ENCODE peak calls at places on chromosomes 16 and 17, in four cellular contexts. C is endothelial cell of umbilical vein, J is heart left ventricle, H is ovary. S is an unnamed sample.

GRCh38 chr17:27546624-27547300 is 84.2 kb upstream of the LGALS9 start:
- DNase-seq in C (no peak), J (no peak), H (no peak), S (no peak)

GRCh38 chr16:57985204-57986121 is 14.5 kb upstream of the CNGB1 start:
- DNase-seq in C (peak; percentile 14), J (no peak), H (no peak), S (no peak)

GRCh38 chr16:53433930-53434435 is 288 bp upstream of the RBL2 start:
- DNase-seq in C (no peak), J (no peak), H (no peak), S (no peak)

GRCh38 chr17:27106347-27106981 is 187.4 kb upstream of the WSB1 start:
- DNase-seq in C (no peak), J (no peak), H (no peak), S (no peak)

GRCh38 chr17:39018267-39019134 is 51.3 kb upstream of the FBXO47 start:
- DNase-seq in C (peak; percentile 30), J (no peak), H (no peak), S (no peak)

GRCh38 chr16:81786321-81786720 is 7.2 kb downstream of the PLCG2 start:
- DNase-seq in C (peak; percentile 36), J (no peak), H (no peak), S (peak; percentile 51)

GRCh38 chr17:77649717-77650211 is 308.7 kb upstream of the TNRC6C start:
- DNase-seq in C (no peak), J (no peak), H (no peak), S (no peak)

GRCh38 chr17:9924735-9925191 is 19.7 kb upstream of the RCVRN start:
- DNase-seq in C (peak; percentile 39), J (no peak), H (no peak), S (peak; percentile 60)

GRCh38 chr17:51995797-51996403 is 162.6 kb downstream of the CA10 start:
- DNase-seq in C (no peak), J (no peak), H (no peak), S (no peak)

GRCh38 chr17:58920773-58921172 is 165.1 kb downstream of the PPM1E start:
- DNase-seq in C (no peak), J (no peak), H (no peak), S (no peak)

GRCh38 chr16:66358231-66358630 is 8.3 kb upstream of the CDH5 start:
- DNase-seq in C (no peak), J (no peak), H (no peak), S (no peak)

GRCh38 chr17:75238684-75239191 is 22.7 kb downstream of the GGA3 start:
- DNase-seq in C (peak; percentile 62), J (peak; percentile 48), H (peak; percentile 61), S (peak; percentile 87)

GRCh38 chr16:57940382-57940966 is 30.5 kb downstream of the CNGB1 start:
- DNase-seq in C (no peak), J (no peak), H (no peak), S (no peak)

GRCh38 chr17:7850970-7851437 is 3.9 kb upstream of the TMEM88 start:
- DNase-seq in C (no peak), J (no peak), H (peak; percentile 49), S (no peak)

GRCh38 chr17:50830994-50831393 is 4.4 kb upstream of the WFIKKN2 start:
- DNase-seq in C (no peak), J (no peak), H (no peak), S (no peak)

GRCh38 chr16:69469807-69470561 is 45.6 kb downstream of the CYB5B start:
- DNase-seq in C (peak; percentile 43), J (no peak), H (no peak), S (no peak)

GRCh38 chr17:62704381-62704971 is 77.0 kb downstream of the MRC2 start:
- DNase-seq in C (peak; percentile 12), J (no peak), H (peak; percentile 38), S (no peak)

GRCh38 chr16:14291941-14292825 is 221.1 kb downstream of the MRTFB start:
- DNase-seq in C (no peak), J (no peak), H (no peak), S (no peak)

GRCh38 chr16:47358816-47359215 is 102.0 kb downstream of the ITFG1 start:
- DNase-seq in C (no peak), J (no peak), H (no peak), S (peak; percentile 43)

GRCh38 chr17:66716236-66717026 is 118.5 kb upstream of the CACNG5 start:
- DNase-seq in C (peak; percentile 52), J (no peak), H (no peak), S (no peak)

GRCh38 chr17:17126131-17127110 is 79.7 kb downstream of the PLD6 start:
- DNase-seq in C (no peak), J (peak; percentile 32), H (no peak), S (no peak)

GRCh38 chr17:68036304-68037147 is 991 bp downstream of the KPNA2 start:
- DNase-seq in C (no peak), J (no peak), H (no peak), S (no peak)

GRCh38 chr16:20504418-20504817 is 53.1 kb downstream of the ACSM2A start:
- DNase-seq in C (no peak), J (no peak), H (no peak), S (no peak)

GRCh38 chr17:41689497-41690299 is 1.0 kb downstream of the EIF1 start:
- DNase-seq in C (peak; percentile 71), J (no peak), H (no peak), S (no peak)

GRCh38 chr17:38599398-38599856 is 6.3 kb downstream of the SRCIN1 start:
- DNase-seq in C (no peak), J (no peak), H (no peak), S (no peak)

GRCh38 chr16:49698931-49699715 is 156.8 kb downstream of the ZNF423 start:
- DNase-seq in C (no peak), J (peak; percentile 74), H (peak; percentile 64), S (no peak)

GRCh38 chr16:4402439-4403132 is 13.8 kb downstream of the CORO7 start:
- DNase-seq in C (peak; percentile 59), J (peak; percentile 80), H (peak; percentile 92), S (peak; percentile 94)
- TF ChIP-seq POLR2A in C (no peak), J (no peak), H (no peak), S (no peak)

DNA sequence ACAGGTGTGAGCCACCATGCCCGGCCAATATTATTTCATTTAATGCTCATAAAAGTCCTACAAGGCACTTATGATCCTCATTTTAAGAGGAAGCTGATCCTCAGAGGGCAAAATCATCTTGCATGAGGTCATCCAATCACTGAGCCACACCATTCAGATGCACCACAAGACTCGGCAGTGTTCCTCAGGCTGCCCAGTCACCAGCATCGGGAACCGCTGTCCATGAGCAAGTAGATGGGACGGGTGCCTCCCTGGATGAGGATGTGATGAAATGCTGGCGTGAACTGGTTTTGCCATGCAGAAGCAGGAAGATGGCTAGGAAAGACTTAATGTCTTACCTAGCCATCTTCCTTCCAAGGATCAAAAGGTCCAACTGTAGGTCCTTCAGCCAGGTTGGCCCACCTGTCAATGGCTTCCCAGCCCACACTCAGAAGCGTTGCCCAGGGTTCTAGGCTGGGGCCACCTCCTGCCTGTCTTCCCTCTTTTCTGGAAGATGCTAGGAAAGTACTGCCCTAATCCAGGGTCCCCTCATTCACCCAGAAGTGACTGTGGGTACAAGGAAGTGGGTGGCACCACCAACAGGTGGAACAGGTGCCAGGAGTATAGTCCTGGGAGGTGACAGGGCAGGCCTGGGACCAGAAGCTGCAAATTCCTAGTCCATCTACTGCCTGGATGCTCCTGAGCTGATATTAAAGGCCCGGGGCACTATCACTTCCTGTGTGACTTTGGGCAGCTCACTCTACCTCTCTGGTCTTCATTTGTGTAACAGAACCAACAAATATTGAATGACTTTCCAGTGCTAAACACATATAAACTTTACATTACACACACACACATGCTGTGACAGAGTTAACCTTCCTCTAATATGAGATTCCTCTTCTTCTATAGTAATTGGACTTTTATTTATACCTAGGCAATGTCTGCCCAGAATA is 32.2 kb upstream of the CRYBA1 start:
- DNase-seq in C (no peak), J (no peak), H (no peak), S (no peak)
- TF ChIP-seq POLR2A in C (no peak), J (no peak), H (no peak), S (no peak)

GRCh38 chr16:67931712-67932461 is at the start of gene CTRL:
- DNase-seq in C (no peak), J (no peak), H (no peak), S (no peak)

GRCh38 chr16:67930191-67930590 is 1.5 kb downstream of the CTRL start:
- DNase-seq in C (no peak), J (no peak), H (no peak), S (no peak)

GRCh38 chr16:67928561-67929364 is 2.9 kb downstream of the CTRL start:
- DNase-seq in C (peak; percentile 50), J (peak; percentile 77), H (peak; percentile 76), S (peak; percentile 53)

GRCh38 chr16:67932462-67932840 is 789 bp upstream of the CTRL start:
- DNase-seq in C (no peak), J (no peak), H (no peak), S (no peak)

DNA sequence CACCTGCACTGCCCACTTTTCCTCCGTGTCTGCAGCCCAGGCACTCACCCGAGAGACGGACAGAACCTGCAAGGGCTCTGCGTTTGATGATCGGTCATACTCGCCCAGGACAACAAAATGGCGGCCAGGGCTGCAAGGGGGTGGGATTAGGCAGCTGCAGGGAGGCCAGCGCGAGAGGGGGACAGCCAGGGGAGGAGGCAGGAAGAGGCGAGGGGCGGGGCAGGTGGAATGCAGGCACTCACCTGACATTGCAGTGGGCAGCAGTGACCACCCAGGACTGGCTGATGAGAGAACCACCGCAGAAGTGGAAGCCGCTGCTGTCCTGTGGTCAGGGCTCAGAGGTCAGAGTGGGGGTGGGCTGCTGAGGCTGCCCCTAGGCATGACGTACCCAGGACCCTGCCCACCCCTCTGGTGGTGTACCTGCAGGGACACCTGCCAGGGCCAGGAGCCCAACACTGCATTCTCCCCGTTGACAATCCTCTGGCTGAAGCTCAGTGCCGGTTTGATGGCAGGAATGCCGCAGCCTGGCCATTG is 917 bp downstream of the CTRL start:
- DNase-seq in C (no peak), J (no peak), H (no peak), S (no peak)
- TF ChIP-seq POLR2A in C (no peak), J (no peak), H (no peak), S (no peak)

GRCh38 chr16:84714028-84714427 is 14.2 kb downstream of the USP10 start:
- DNase-seq in C (no peak), J (no peak), H (no peak), S (no peak)
- TF ChIP-seq POLR2A in C (no peak), J (no peak), H (no peak), S (no peak)

DNA sequence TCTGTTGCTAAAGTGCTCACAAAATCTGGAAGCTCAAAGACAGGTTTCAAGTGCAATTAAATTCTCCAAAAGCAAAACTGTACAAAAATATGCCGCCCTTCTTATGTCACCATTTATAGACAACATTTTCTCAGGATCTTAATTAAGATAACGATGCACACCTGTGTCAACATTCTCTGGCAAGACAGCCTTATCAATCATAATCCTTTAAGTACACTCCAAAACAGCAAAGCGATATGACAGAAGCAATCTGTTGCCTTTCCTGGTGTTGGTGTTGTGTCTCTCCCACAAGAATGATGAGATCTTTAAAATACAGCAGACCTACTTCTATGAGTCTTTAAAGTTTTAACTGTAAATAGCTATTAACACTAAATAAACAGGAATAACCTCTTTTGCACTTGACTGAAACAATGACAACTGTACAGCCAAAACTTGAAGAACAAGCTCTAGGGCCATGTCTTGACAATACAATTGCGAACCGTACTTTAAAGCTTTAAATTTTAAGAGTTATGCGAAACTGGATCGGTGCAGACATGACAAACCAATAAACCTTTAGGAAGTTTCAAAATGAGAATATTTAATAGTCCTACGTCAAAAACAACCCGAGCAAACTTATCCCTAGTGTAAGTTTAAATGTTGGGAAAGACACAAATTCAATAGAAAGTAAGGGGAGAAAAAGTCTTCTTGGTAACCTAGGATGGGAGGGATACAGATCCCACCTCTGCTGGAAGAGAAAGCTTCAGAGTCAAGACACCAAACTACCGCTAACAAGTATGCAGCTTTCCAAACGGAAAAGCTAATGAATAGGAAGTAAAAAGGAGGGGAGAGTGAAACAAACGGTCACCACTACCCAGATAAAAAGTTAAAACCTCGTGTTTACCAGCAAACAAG is 3.3 kb upstream of the IRX5 start:
- DNase-seq in C (no peak), J (no peak), H (no peak), S (no peak)
- TF ChIP-seq POLR2A in C (no peak), J (no peak), H (no peak), S (no peak)